ENCODE peak calls at places on chromosome 20, in six cellular contexts. One of them, this sample, is unnamed.

GRCh38 chr20:41534842-41535241 is 83.3 kb downstream of the CHD6 start:
- DNase-seq in PC-3: no peak
- DNase-seq in thoracic aorta: no peak
- DNase-seq in dorsolateral prefrontal cortex: no peak
- DNase-seq in heart left ventricle: no peak
- DNase-seq in uterus: no peak
- DNase-seq in this sample: no peak

GRCh38 chr20:40251284-40251932 is 437.6 kb downstream of the MAFB start:
- DNase-seq in PC-3: peak
- DNase-seq in thoracic aorta: no peak
- DNase-seq in dorsolateral prefrontal cortex: no peak
- DNase-seq in heart left ventricle: no peak
- DNase-seq in uterus: no peak
- DNase-seq in this sample: no peak

GRCh38 chr20:53512076-53512475 is 81.6 kb downstream of the ZNF217 start:
- DNase-seq in PC-3: no peak
- DNase-seq in thoracic aorta: no peak
- DNase-seq in dorsolateral prefrontal cortex: no peak
- DNase-seq in heart left ventricle: no peak
- DNase-seq in uterus: no peak
- DNase-seq in this sample: no peak

GRCh38 chr20:25360631-25361286 is 29.9 kb downstream of the ABHD12 start:
- DNase-seq in PC-3: no peak
- DNase-seq in thoracic aorta: no peak
- DNase-seq in dorsolateral prefrontal cortex: no peak
- DNase-seq in heart left ventricle: no peak
- DNase-seq in uterus: no peak
- DNase-seq in this sample: no peak

GRCh38 chr20:37309941-37310590 is 20.6 kb downstream of the MANBAL start:
- DNase-seq in PC-3: no peak
- DNase-seq in thoracic aorta: no peak
- DNase-seq in dorsolateral prefrontal cortex: no peak
- DNase-seq in heart left ventricle: no peak
- DNase-seq in uterus: no peak
- DNase-seq in this sample: no peak

GRCh38 chr20:61931476-61932198 is 134.0 kb downstream of the TAF4 start:
- DNase-seq in PC-3: no peak
- DNase-seq in thoracic aorta: no peak
- DNase-seq in dorsolateral prefrontal cortex: no peak
- DNase-seq in heart left ventricle: no peak
- DNase-seq in uterus: no peak
- DNase-seq in this sample: peak

GRCh38 chr20:24392612-24393011 is 76.8 kb upstream of the SYNDIG1 start:
- DNase-seq in PC-3: no peak
- DNase-seq in thoracic aorta: no peak
- DNase-seq in dorsolateral prefrontal cortex: no peak
- DNase-seq in heart left ventricle: no peak
- DNase-seq in uterus: no peak
- DNase-seq in this sample: no peak

GRCh38 chr20:15378151-15378550 is 1040.7 kb upstream of the FLRT3 start:
- DNase-seq in PC-3: peak
- DNase-seq in thoracic aorta: no peak
- DNase-seq in dorsolateral prefrontal cortex: no peak
- DNase-seq in heart left ventricle: no peak
- DNase-seq in uterus: no peak
- DNase-seq in this sample: no peak

GRCh38 chr20:5002077-5002413 is 735 bp upstream of the SLC23A2 start:
- DNase-seq in PC-3: no peak
- DNase-seq in thoracic aorta: no peak
- DNase-seq in dorsolateral prefrontal cortex: no peak
- DNase-seq in heart left ventricle: no peak
- DNase-seq in uterus: peak
- DNase-seq in this sample: no peak

GRCh38 chr20:24164360-24164759 is 175.8 kb upstream of the GGTLC1 start:
- DNase-seq in PC-3: peak
- DNase-seq in thoracic aorta: no peak
- DNase-seq in dorsolateral prefrontal cortex: no peak
- DNase-seq in heart left ventricle: no peak
- DNase-seq in uterus: no peak
- DNase-seq in this sample: no peak

GRCh38 chr20:56503911-56504310 is 20.6 kb upstream of the FAM209A start:
- DNase-seq in PC-3: no peak
- DNase-seq in thoracic aorta: no peak
- DNase-seq in dorsolateral prefrontal cortex: no peak
- DNase-seq in heart left ventricle: no peak
- DNase-seq in uterus: no peak
- DNase-seq in this sample: no peak

GRCh38 chr20:34528921-34529297 is 12.7 kb downstream of the DYNLRB1 start:
- DNase-seq in PC-3: no peak
- DNase-seq in thoracic aorta: no peak
- DNase-seq in dorsolateral prefrontal cortex: peak
- DNase-seq in heart left ventricle: peak
- DNase-seq in uterus: no peak
- DNase-seq in this sample: peak

GRCh38 chr20:60579941-60580515 is 621.8 kb downstream of the CDH26 start:
- DNase-seq in PC-3: no peak
- DNase-seq in thoracic aorta: no peak
- DNase-seq in dorsolateral prefrontal cortex: no peak
- DNase-seq in heart left ventricle: no peak
- DNase-seq in uterus: no peak
- DNase-seq in this sample: no peak

GRCh38 chr20:13749811-13750210 is 34.9 kb downstream of the ESF1 start:
- DNase-seq in PC-3: no peak
- DNase-seq in thoracic aorta: no peak
- DNase-seq in dorsolateral prefrontal cortex: no peak
- DNase-seq in heart left ventricle: no peak
- DNase-seq in uterus: no peak
- DNase-seq in this sample: no peak

GRCh38 chr20:29689411-29690225 is 1567.8 kb upstream of the DEFB115 start:
- DNase-seq in PC-3: peak
- DNase-seq in thoracic aorta: no peak
- DNase-seq in dorsolateral prefrontal cortex: no peak
- DNase-seq in heart left ventricle: no peak
- DNase-seq in uterus: no peak
- DNase-seq in this sample: peak

GRCh38 chr20:62356948-62357667 is 10.0 kb downstream of the LAMA5 start:
- DNase-seq in PC-3: peak
- DNase-seq in thoracic aorta: peak
- DNase-seq in dorsolateral prefrontal cortex: no peak
- DNase-seq in heart left ventricle: peak
- DNase-seq in uterus: peak
- DNase-seq in this sample: peak

GRCh38 chr20:25586877-25587276 is 1.5 kb upstream of the NINL start:
- DNase-seq in PC-3: peak
- DNase-seq in thoracic aorta: no peak
- DNase-seq in dorsolateral prefrontal cortex: no peak
- DNase-seq in heart left ventricle: no peak
- DNase-seq in uterus: no peak
- DNase-seq in this sample: no peak

GRCh38 chr20:3238616-3239025 is 369 bp downstream of the SLC4A11 start:
- DNase-seq in PC-3: peak
- DNase-seq in thoracic aorta: no peak
- DNase-seq in dorsolateral prefrontal cortex: no peak
- DNase-seq in heart left ventricle: no peak
- DNase-seq in uterus: no peak
- DNase-seq in this sample: no peak

GRCh38 chr20:8855315-8855714 is 213.6 kb upstream of the PLCB4 start:
- DNase-seq in PC-3: peak
- DNase-seq in thoracic aorta: no peak
- DNase-seq in dorsolateral prefrontal cortex: no peak
- DNase-seq in heart left ventricle: peak
- DNase-seq in uterus: peak
- DNase-seq in this sample: no peak

GRCh38 chr20:47857142-47857993 is 72.1 kb upstream of the SULF2 start:
- DNase-seq in PC-3: no peak
- DNase-seq in thoracic aorta: peak
- DNase-seq in dorsolateral prefrontal cortex: no peak
- DNase-seq in heart left ventricle: peak
- DNase-seq in uterus: peak
- DNase-seq in this sample: no peak

GRCh38 chr20:4256886-4257285 is 241.5 kb upstream of the RNF24 start:
- DNase-seq in PC-3: no peak
- DNase-seq in thoracic aorta: no peak
- DNase-seq in dorsolateral prefrontal cortex: no peak
- DNase-seq in heart left ventricle: no peak
- DNase-seq in uterus: no peak
- DNase-seq in this sample: no peak

GRCh38 chr20:5652626-5653573 is 97.3 kb upstream of the SHLD1 start:
- DNase-seq in PC-3: peak
- DNase-seq in thoracic aorta: no peak
- DNase-seq in dorsolateral prefrontal cortex: no peak
- DNase-seq in heart left ventricle: no peak
- DNase-seq in uterus: no peak
- DNase-seq in this sample: no peak

DNA sequence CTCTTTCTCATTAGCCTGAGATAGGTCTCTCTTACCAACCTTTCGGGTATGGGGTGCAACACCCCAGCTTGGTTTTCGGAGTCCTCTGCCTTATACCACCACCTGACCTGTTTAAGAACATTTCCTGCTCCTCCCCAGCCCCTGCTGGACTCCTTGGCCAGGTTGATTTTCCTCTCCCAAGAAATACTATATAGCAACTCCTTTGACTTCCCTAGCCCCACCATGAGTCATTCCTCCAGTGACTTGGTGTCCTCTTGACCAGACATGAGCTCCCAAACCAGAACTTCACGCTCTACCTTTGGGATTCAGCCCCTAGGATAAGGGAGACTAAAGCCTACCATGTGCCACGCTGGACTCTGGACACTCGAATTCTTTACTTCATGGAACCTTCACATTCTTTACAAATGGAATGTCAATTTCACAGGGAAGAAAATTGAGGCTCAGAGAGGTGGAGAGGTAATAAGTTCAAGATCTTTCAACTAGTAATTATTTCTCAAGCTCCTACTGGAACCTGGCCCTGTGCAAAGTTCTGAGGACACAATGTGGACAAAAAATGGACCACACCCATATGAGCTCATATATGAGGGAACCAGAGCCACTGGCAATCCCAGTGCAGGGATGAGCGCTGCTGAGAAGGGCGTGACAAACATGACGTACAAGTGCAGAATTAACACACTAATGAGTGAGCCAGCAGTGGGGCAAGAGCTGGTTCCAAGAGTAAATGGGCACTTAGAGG is 48.2 kb downstream of the SIRPA start:
- DNase-seq in PC-3: peak
- DNase-seq in thoracic aorta: no peak
- DNase-seq in dorsolateral prefrontal cortex: no peak
- DNase-seq in heart left ventricle: no peak
- DNase-seq in uterus: no peak
- DNase-seq in this sample: peak
- H3K27ac ChIP-seq in PC-3: no peak
- H3K27ac ChIP-seq in thoracic aorta: no peak
- H3K27ac ChIP-seq in dorsolateral prefrontal cortex: no peak
- H3K27ac ChIP-seq in heart left ventricle: no peak
- H3K27ac ChIP-seq in uterus: no peak
- H3K27ac ChIP-seq in this sample: no peak

DNA sequence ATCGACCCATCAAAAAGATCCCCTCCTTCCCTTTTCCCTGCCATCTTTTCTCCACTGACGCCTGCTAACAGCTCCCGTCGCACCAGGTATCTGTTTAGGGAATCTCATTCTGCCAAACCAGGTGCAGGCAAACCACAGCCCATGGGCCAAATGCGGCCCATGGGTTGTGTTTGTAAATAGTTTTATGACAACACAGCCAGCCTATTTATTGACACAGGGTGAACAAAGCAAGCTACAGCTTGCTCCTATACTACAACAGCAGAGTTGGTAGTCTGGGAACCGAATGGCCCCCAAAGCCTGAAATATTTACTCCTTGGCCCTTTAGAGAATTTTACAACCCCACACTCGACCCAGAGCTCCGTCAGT is 16.4 kb downstream of the NFATC2 start:
- DNase-seq in PC-3: no peak
- DNase-seq in thoracic aorta: no peak
- DNase-seq in dorsolateral prefrontal cortex: no peak
- DNase-seq in heart left ventricle: no peak
- DNase-seq in uterus: no peak
- DNase-seq in this sample: no peak
- H3K27ac ChIP-seq in PC-3: no peak
- H3K27ac ChIP-seq in thoracic aorta: no peak
- H3K27ac ChIP-seq in dorsolateral prefrontal cortex: no peak
- H3K27ac ChIP-seq in heart left ventricle: peak
- H3K27ac ChIP-seq in uterus: no peak
- H3K27ac ChIP-seq in this sample: no peak

GRCh38 chr20:953742-954141 is 37.6 kb upstream of the ANGPT4 start:
- DNase-seq in PC-3: peak
- DNase-seq in thoracic aorta: no peak
- DNase-seq in dorsolateral prefrontal cortex: no peak
- DNase-seq in heart left ventricle: no peak
- DNase-seq in uterus: no peak
- DNase-seq in this sample: peak

GRCh38 chr20:951384-952169 is 35.4 kb upstream of the ANGPT4 start:
- DNase-seq in PC-3: no peak
- DNase-seq in thoracic aorta: no peak
- DNase-seq in dorsolateral prefrontal cortex: no peak
- DNase-seq in heart left ventricle: no peak
- DNase-seq in uterus: no peak
- DNase-seq in this sample: no peak

GRCh38 chr20:955111-955510 is 39.0 kb upstream of the ANGPT4 start:
- DNase-seq in PC-3: no peak
- DNase-seq in thoracic aorta: no peak
- DNase-seq in dorsolateral prefrontal cortex: no peak
- DNase-seq in heart left ventricle: no peak
- DNase-seq in uterus: no peak
- DNase-seq in this sample: peak

GRCh38 chr20:949717-950116 is 33.6 kb upstream of the ANGPT4 start:
- DNase-seq in PC-3: no peak
- DNase-seq in thoracic aorta: no peak
- DNase-seq in dorsolateral prefrontal cortex: no peak
- DNase-seq in heart left ventricle: no peak
- DNase-seq in uterus: no peak
- DNase-seq in this sample: no peak

DNA sequence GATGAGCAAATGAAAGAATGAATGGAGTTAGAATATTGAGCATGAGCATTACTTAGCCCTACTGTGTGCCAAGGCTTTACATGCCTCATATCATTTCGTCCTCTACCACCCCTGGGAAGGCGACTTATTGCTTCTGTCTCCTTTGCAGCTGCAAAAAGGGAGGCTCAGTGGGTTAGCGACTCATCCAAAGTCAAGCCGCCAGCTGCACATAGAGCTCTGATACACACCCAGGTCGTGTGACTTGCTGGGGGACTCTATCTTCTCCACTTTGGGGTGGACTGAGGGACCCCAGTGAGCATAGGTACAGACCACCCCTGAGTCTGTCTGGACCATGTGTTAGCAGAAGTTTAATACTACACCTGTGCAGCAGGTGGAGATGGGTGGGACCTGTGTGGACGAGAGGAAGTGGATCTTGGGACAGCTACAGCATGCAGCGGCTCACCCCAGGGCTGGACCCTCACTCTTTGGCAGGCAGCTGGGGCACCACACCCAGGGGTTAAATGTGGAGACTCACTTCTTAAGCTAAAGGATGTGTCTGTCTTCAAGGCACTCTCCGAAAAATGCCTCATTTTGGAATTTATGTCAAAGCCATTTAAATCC is 36.2 kb upstream of the ANGPT4 start:
- DNase-seq in PC-3: no peak
- DNase-seq in thoracic aorta: no peak
- DNase-seq in dorsolateral prefrontal cortex: no peak
- DNase-seq in heart left ventricle: no peak
- DNase-seq in uterus: no peak
- DNase-seq in this sample: no peak
- H3K27ac ChIP-seq in PC-3: no peak
- H3K27ac ChIP-seq in thoracic aorta: no peak
- H3K27ac ChIP-seq in dorsolateral prefrontal cortex: no peak
- H3K27ac ChIP-seq in heart left ventricle: no peak
- H3K27ac ChIP-seq in uterus: no peak
- H3K27ac ChIP-seq in this sample: no peak

GRCh38 chr20:43750774-43751166 is 24.0 kb upstream of the GTSF1L start:
- DNase-seq in PC-3: peak
- DNase-seq in thoracic aorta: no peak
- DNase-seq in dorsolateral prefrontal cortex: no peak
- DNase-seq in heart left ventricle: no peak
- DNase-seq in uterus: no peak
- DNase-seq in this sample: no peak
- H3K27ac ChIP-seq in PC-3: peak
- H3K27ac ChIP-seq in thoracic aorta: no peak
- H3K27ac ChIP-seq in dorsolateral prefrontal cortex: no peak
- H3K27ac ChIP-seq in heart left ventricle: no peak
- H3K27ac ChIP-seq in uterus: no peak
- H3K27ac ChIP-seq in this sample: no peak

This sample was measured in tibial artery.